ENCODE peak calls at places on chromosomes 5 and 9, in eight cellular contexts. T, L, S, I, H, V, P and G are unnamed samples.

GRCh38 chr5:151686673-151687378 is at the start of gene SPARC:
- DNase-seq in T (no peak), P (peak; percentile 19), V (peak; percentile 60), I (peak; percentile 87), L (peak; percentile 72), H (peak; percentile 52), S (peak; percentile 90), G (no peak)

GRCh38 chr5:38515081-38515480 is 41.4 kb downstream of the LIFR start:
- DNase-seq in S (no peak), V (no peak), I (no peak), T (no peak), H (no peak), L (no peak), P (no peak), G (no peak)

GRCh38 chr5:60257852-60258251 is 364.3 kb upstream of the PDE4D start:
- DNase-seq in H (no peak), P (no peak), I (no peak), T (no peak), S (no peak), L (no peak), V (no peak), G (no peak)

GRCh38 chr9:95511952-95512750 is 4.6 kb downstream of the PTCH1 start:
- DNase-seq in P (no peak), H (no peak), I (peak; percentile 52), T (no peak), L (peak; percentile 40), S (no peak), V (no peak), G (no peak)

GRCh38 chr9:111896942-111897830 is 572 bp downstream of the UGCG start:
- DNase-seq in P (peak; percentile 64), H (peak; percentile 56), S (peak; percentile 39), T (no peak), L (peak; percentile 92), I (peak; percentile 55), V (peak; percentile 62), G (peak; percentile 63)

GRCh38 chr9:26462213-26462612 is 430.4 kb downstream of the CAAP1 start:
- DNase-seq in P (no peak), S (no peak), V (no peak), I (peak; percentile 55), H (no peak), L (no peak), T (no peak), G (no peak)

GRCh38 chr9:98521141-98521540 is 187.6 kb downstream of the GABBR2 start:
- DNase-seq in I (no peak), V (peak; percentile 15), S (no peak), L (no peak), T (no peak), H (no peak), P (no peak), G (no peak)

GRCh38 chr5:134975843-134976242 is 8.1 kb downstream of the CATSPER3 start:
- DNase-seq in H (no peak), P (no peak), T (no peak), L (no peak), I (no peak), S (no peak), V (no peak), G (no peak)

GRCh38 chr9:115229496-115229895 is 111.5 kb upstream of the TNC start:
- DNase-seq in V (no peak), H (no peak), L (no peak), S (no peak), I (no peak), P (no peak), T (no peak), G (no peak)

GRCh38 chr9:116087246-116087645 is 66.3 kb upstream of the PAPPA start:
- DNase-seq in L (no peak), I (peak; percentile 8), V (peak; percentile 42), T (peak; percentile 26), H (peak; percentile 19), P (no peak), S (peak; percentile 86), G (no peak)

GRCh38 chr9:89051421-89051820 is 60.2 kb downstream of the S1PR3 start:
- DNase-seq in T (no peak), V (no peak), I (no peak), L (no peak), S (no peak), P (no peak), H (no peak), G (no peak)

GRCh38 chr5:138466058-138466899 is 1.0 kb downstream of the EGR1 start:
- DNase-seq in H (peak; percentile 84), L (peak; percentile 39), T (peak; percentile 75), S (no peak), I (no peak), P (no peak), V (peak; percentile 40), G (peak; percentile 25)

GRCh38 chr9:68678430-68678829 is 26.6 kb upstream of the PIP5K1B start:
- DNase-seq in V (no peak), P (no peak), S (no peak), H (no peak), I (peak; percentile 53), L (peak; percentile 4), T (no peak), G (no peak)

GRCh38 chr9:124220551-124221451 is 36.9 kb upstream of the NEK6 start:
- DNase-seq in P (no peak), I (no peak), H (peak; percentile 82), T (peak; percentile 82), V (no peak), L (peak; percentile 33), S (no peak), G (no peak)

GRCh38 chr5:3893527-3893926 is 297.9 kb downstream of the IRX1 start:
- DNase-seq in V (no peak), P (no peak), S (no peak), H (no peak), T (no peak), L (no peak), I (no peak), G (no peak)

GRCh38 chr9:95508242-95508967 is 8.4 kb downstream of the PTCH1 start:
- DNase-seq in V (no peak), T (no peak), I (no peak), L (peak; percentile 47), H (no peak), P (no peak), S (no peak), G (no peak)

GRCh38 chr9:96150324-96151023 is 151.5 kb downstream of the HSD17B3 start:
- DNase-seq in I (no peak), H (peak; percentile 26), L (no peak), S (no peak), V (no peak), T (peak; percentile 75), P (no peak), G (no peak)

GRCh38 chr9:35684921-35685320 is 4.8 kb downstream of the TPM2 start:
- DNase-seq in V (no peak), T (no peak), H (no peak), L (no peak), I (no peak), P (no peak), S (no peak), G (no peak)

DNA sequence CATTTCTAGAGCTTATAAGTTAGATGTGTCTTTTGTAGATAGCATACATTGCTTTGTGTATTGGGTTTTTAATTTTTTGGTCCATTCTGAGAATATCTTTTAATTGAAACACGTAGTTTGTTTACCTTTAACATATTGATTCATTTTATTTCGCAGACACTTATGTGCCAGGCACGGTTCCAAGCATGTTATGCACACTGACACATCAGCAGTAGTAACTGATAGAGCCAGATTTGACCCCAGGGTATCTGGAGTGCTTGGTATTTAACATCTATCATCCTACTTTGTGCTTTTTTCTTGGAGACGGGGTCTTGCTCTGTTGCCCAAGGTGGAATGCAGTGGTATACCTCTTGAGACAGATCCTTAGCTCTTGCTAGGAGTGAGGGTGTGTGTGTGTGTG is 71.9 kb downstream of the USP20 start:
- DNase-seq in H (no peak), T (no peak), I (no peak), S (no peak), L (no peak), V (no peak), P (no peak), G (no peak)
- TF ChIP-seq CTCF in H (no peak), T (no peak), I (no peak), S (no peak), L (no peak), V (no peak), P (no peak), G (no peak)

DNA sequence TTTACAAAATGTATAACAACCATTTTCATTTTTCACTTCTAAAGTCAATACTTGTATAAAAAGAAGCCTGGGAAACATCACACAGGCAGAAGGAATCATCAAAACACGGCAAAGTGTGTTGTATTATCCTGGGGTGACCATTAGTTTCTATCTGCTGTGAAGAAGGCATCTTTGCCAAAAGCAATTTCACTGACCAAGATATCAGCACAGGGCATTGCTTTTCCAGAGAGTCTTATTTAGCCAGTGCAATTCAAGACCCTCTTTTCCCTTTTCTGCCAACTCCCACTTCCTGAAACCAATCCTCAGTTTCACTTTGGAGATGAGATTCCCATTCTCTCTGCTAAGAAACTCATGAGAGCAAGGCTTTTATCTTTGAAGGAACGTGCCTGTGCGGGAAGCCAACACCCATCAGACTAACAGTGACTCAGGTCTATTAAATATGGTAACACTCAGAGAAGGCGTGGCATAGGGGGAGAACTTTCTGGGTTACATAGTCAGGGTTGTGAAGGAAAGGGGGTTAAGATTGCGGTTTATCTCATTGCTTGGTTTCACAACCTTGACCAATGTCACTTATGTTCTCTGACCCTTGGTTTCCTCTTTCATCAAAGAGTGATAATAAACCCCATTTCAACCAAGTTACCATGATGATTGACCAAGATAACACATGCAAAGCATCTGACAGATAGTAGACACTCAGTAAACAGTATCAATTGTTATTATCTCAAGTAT is 666.9 kb upstream of the KLF4 start:
- DNase-seq in H (no peak), T (peak; percentile 48), L (no peak), V (no peak), P (no peak), I (no peak), S (no peak), G (no peak)
- H3K27ac ChIP-seq in H (no peak overlapping the region), T (no peak overlapping the region), L (no peak overlapping the region), V (no peak overlapping the region), P (peak overlapping the region; percentile 57), I (no peak overlapping the region), S (no peak overlapping the region), G (no peak overlapping the region)

GRCh38 chr5:143065185-143065584 is 295.0 kb downstream of the ARHGAP26 start:
- DNase-seq in H (peak; percentile 10), T (no peak), S (peak; percentile 50), L (no peak), P (no peak), V (no peak), I (no peak), G (no peak)

GRCh38 chr5:143064661-143065060 is 294.5 kb downstream of the ARHGAP26 start:
- DNase-seq in L (no peak), S (no peak), P (no peak), V (no peak), H (no peak), T (no peak), I (no peak), G (no peak)

GRCh38 chr5:143064207-143064606 is 294.0 kb downstream of the ARHGAP26 start:
- DNase-seq in I (no peak), P (no peak), H (no peak), S (no peak), L (no peak), V (no peak), T (no peak), G (no peak)

GRCh38 chr5:143066556-143067281 is 296.5 kb downstream of the ARHGAP26 start:
- DNase-seq in T (no peak), S (peak; percentile 75), V (no peak), L (no peak), I (no peak), P (no peak), H (peak; percentile 8), G (no peak)

GRCh38 chr5:143065996-143066522 is 295.9 kb downstream of the ARHGAP26 start:
- DNase-seq in H (no peak), V (no peak), L (no peak), P (no peak), I (no peak), T (no peak), S (no peak), G (no peak)
- H3K4me1 ChIP-seq in H (no peaks in the 10 kb centered on the region), V (peaks cover 14% of the 10 kb centered on the region), L (peaks cover 27% of the 10 kb centered on the region), P (no peaks in the 10 kb centered on the region), I (peaks cover 30% of the 10 kb centered on the region), T (peaks cover 26% of the 10 kb centered on the region), S (peaks cover 62% of the 10 kb centered on the region), G (no peaks in the 10 kb centered on the region)

GRCh38 chr9:113289091-113289490 is 13.6 kb downstream of the PRPF4 start:
- DNase-seq in P (no peak), T (no peak), H (no peak), L (no peak), V (no peak), I (no peak), S (no peak), G (no peak)
- TF ChIP-seq CTCF in P (no peak), T (no peak), H (no peak), L (no peak), V (no peak), I (no peak), S (no peak), G (no peak)